ENCODE peak calls at places on chromosome 2, in seven cellular contexts. B is fibroblast of lung, W is endothelial cell, K is mesothelial cell of epicardium, P is tibial artery, C is BJ, X is WTC11. H is an unnamed sample.

GRCh38 chr2:168174761-168175160 is 72.6 kb downstream of the STK39 start:
- DNase-seq in B (no peak), W (no peak), K (no peak), P (no peak), C (no peak), X (no peak), H (peak; percentile 41)

GRCh38 chr2:60534034-60534393 is 19.4 kb downstream of the BCL11A start:
- DNase-seq in B (no peak), W (no peak), K (no peak), P (no peak), C (no peak), X (no peak), H (no peak)

GRCh38 chr2:186605041-186605440 is 15.2 kb downstream of the ITGAV start:
- DNase-seq in B (no peak), W (peak; percentile 39), K (no peak), P (no peak), C (no peak), X (no peak), H (no peak)

GRCh38 chr2:160377204-160377995 is 116.2 kb downstream of the RBMS1 start:
- DNase-seq in B (peak; percentile 50), W (no peak), K (no peak), P (no peak), C (no peak), X (no peak), H (no peak)

GRCh38 chr2:173076557-173077345 is 1.1 kb downstream of the MAP3K20 start:
- DNase-seq in B (peak; percentile 76), W (peak; percentile 36), K (peak; percentile 37), P (peak; percentile 56), C (no peak), X (peak; percentile 52), H (peak; percentile 43)

GRCh38 chr2:29522951-29523669 is 398.3 kb downstream of the ALK start:
- DNase-seq in B (peak; percentile 49), W (no peak), K (no peak), P (no peak), C (no peak), X (no peak), H (no peak)

GRCh38 chr2:32947484-32948143 is 861 bp downstream of the LTBP1 start:
- DNase-seq in B (peak; percentile 62), W (peak; percentile 46), K (peak; percentile 43), P (no peak), C (no peak), X (peak; percentile 72), H (peak; percentile 30)

GRCh38 chr2:168913495-168913894 is 12.4 kb downstream of the G6PC2 start:
- DNase-seq in B (no peak), W (no peak), K (no peak), P (no peak), C (no peak), X (no peak), H (no peak)

GRCh38 chr2:46871976-46872381 is 43.6 kb downstream of the MCFD2 start:
- DNase-seq in B (no peak), W (no peak), K (no peak), P (no peak), C (peak; percentile 90), X (no peak), H (peak; percentile 26)

GRCh38 chr2:45925636-45926350 is 274.3 kb downstream of the PRKCE start:
- DNase-seq in B (peak; percentile 40), W (no peak), K (no peak), P (no peak), C (no peak), X (no peak), H (no peak)

GRCh38 chr2:120683081-120683480 is 52.6 kb upstream of the GLI2 start:
- DNase-seq in B (no peak), W (no peak), K (no peak), P (no peak), C (no peak), X (no peak), H (no peak)

GRCh38 chr2:42055573-42056514 is 8.0 kb downstream of the PKDCC start:
- DNase-seq in B (no peak), W (no peak), K (no peak), P (no peak), C (no peak), X (no peak), H (no peak)

GRCh38 chr2:141692829-141693228 is 438.0 kb downstream of the LRP1B start:
- DNase-seq in B (no peak), W (no peak), K (no peak), P (no peak), C (no peak), X (no peak), H (no peak)

GRCh38 chr2:28470759-28471158 is 25.1 kb upstream of the PLB1 start:
- DNase-seq in B (no peak), W (no peak), K (no peak), P (no peak), C (no peak), X (no peak), H (no peak)

GRCh38 chr2:241966671-241967070 is 97.1 kb downstream of the RTP5 start:
- DNase-seq in B (no peak), W (no peak), K (no peak), P (no peak), C (no peak), X (no peak), H (peak; percentile 7)

GRCh38 chr2:160390544-160391258 is 102.9 kb downstream of the RBMS1 start:
- DNase-seq in B (peak; percentile 75), W (no peak), K (no peak), P (no peak), C (no peak), X (no peak), H (no peak)

GRCh38 chr2:56444339-56444738 is 260.5 kb downstream of the CCDC85A start:
- DNase-seq in B (no peak), W (no peak), K (no peak), P (no peak), C (no peak), X (no peak), H (no peak)

GRCh38 chr2:223597071-223597470 is 5.1 kb downstream of the SCG2 start:
- DNase-seq in B (no peak), W (no peak), K (no peak), P (no peak), C (no peak), X (no peak), H (no peak)

GRCh38 chr2:190736355-190736754 is 87.5 kb downstream of the NAB1 start:
- DNase-seq in B (no peak), W (no peak), K (no peak), P (no peak), C (no peak), X (no peak), H (no peak)

GRCh38 chr2:237350597-237350996 is 63.4 kb downstream of the COL6A3 start:
- DNase-seq in B (no peak), W (no peak), K (no peak), P (no peak), C (no peak), X (no peak), H (no peak)

GRCh38 chr2:164091673-164092072 is 355.9 kb upstream of the FIGN start:
- DNase-seq in B (no peak), W (no peak), K (no peak), P (no peak), C (no peak), X (no peak), H (no peak)
- TF ChIP-seq CTCF in B (no peak), W (no peak), K (no peak), P (no peak), C (no peak), X (no peak), H (no peak)

GRCh38 chr2:219207884-219208740 is 1.5 kb downstream of the ZFAND2B start:
- DNase-seq in B (peak; percentile 73), W (no peak), K (no peak), P (no peak), C (no peak), X (no peak), H (no peak)

GRCh38 chr2:219205981-219206441 is 571 bp upstream of the ZFAND2B start:
- DNase-seq in B (no peak), W (no peak), K (no peak), P (no peak), C (no peak), X (no peak), H (no peak)

GRCh38 chr2:219205165-219205538 is 1.4 kb upstream of the ZFAND2B start:
- DNase-seq in B (no peak), W (no peak), K (no peak), P (no peak), C (no peak), X (no peak), H (no peak)

GRCh38 chr2:219207254-219207883 is 787 bp downstream of the ZFAND2B start:
- DNase-seq in B (no peak), W (no peak), K (no peak), P (no peak), C (no peak), X (no peak), H (no peak)

GRCh38 chr2:219206442-219207253 is at the start of gene ZFAND2B:
- DNase-seq in B (peak; percentile 90), W (peak; percentile 96), K (peak; percentile 95), P (peak; percentile 95), C (peak; percentile 55), X (peak; percentile 93), H (peak; percentile 96)
- TF ChIP-seq CTCF in B (no peak), W (no peak), K (no peak), P (peak; percentile 50), C (peak; percentile 11), X (no peak), H (no peak)

GRCh38 chr2:240460781-240461431 is 25.4 kb downstream of the GPC1 start:
- DNase-seq in B (no peak), W (no peak), K (peak; percentile 15), P (no peak), C (no peak), X (peak; percentile 36), H (no peak)
- TF ChIP-seq CTCF in B (no peak), W (no peak), K (no peak), P (no peak), C (no peak), X (no peak), H (no peak)

DNA sequence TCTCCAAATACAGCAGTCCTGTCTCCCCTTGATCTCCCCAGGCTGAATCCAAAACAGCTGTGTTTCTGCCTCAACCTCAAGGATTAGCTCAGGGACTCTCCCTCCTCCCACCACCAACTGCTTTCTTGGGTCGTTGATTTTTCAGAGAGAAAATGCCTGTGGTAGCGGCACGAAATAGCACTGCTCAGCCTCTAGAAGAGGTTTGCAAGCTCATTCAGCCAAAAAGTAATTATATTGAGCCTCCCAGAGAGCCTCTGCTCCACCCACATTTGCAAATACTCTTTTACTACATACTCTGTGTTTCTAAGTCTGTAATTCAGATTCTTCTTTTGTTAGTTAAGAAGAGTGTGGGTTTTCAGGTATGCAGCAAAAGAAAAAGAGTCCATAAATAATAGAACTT is 396.4 kb upstream of the TNP1 start:
- DNase-seq in B (no peak), W (no peak), K (no peak), P (no peak), C (peak; percentile 84), X (no peak), H (no peak)
- TF ChIP-seq CTCF in B (no peak), W (no peak), K (no peak), P (no peak), C (no peak), X (no peak), H (no peak)

GRCh38 chr2:112685167-112685884 is 35.5 kb upstream of the NT5DC4 start:
- DNase-seq in B (no peak), W (no peak), K (no peak), P (no peak), C (no peak), X (no peak), H (no peak)
- TF ChIP-seq CTCF in B (no peak), W (peak; percentile 41), K (peak; percentile 37), P (no peak), C (peak; percentile 22), X (no peak), H (no peak)